ENCODE peak calls at places on chromosomes 16 and 17, in ten cellular contexts. P is MM.1S, B is neural progenitor cell, V is cardiac muscle cell, X is kidney, N is fibroblast of lung, O is OCI-LY7, K is IMR-90, R is astrocyte, H is tibial nerve. D is an unnamed sample.

GRCh38 chr17:42819939-42820535 is 4.0 kb downstream of the BECN1 start:
- DNase-seq in B (peak), R (no peak), P (peak), H (no peak), K (peak), O (peak), V (peak), X (no peak), N (peak), D (no peak)

GRCh38 chr17:65121916-65122821 is 15.0 kb upstream of the RGS9 start:
- DNase-seq in O (peak), V (no peak), H (no peak), B (no peak), N (no peak), R (no peak), X (no peak), K (no peak), P (peak), D (no peak)

GRCh38 chr17:2212328-2212981 is 91.1 kb downstream of the SMG6 start:
- DNase-seq in K (peak), R (peak), N (peak), V (peak), O (no peak), H (peak), P (no peak), X (no peak), B (no peak), D (peak)

GRCh38 chr16:68376590-68376989 is 65.8 kb downstream of the PRMT7 start:
- DNase-seq in N (no peak), H (no peak), O (no peak), V (no peak), P (no peak), B (no peak), R (no peak), X (peak), K (no peak), D (no peak)

GRCh38 chr16:65876200-65876498 is 490.3 kb upstream of the CDH5 start:
- DNase-seq in N (peak), B (no peak), P (no peak), H (no peak), O (no peak), K (peak), V (no peak), X (no peak), R (peak), D (no peak)

GRCh38 chr16:9123871-9124270 is 32.4 kb downstream of the HAPSTR1 start:
- DNase-seq in K (no peak), V (no peak), H (no peak), P (no peak), B (no peak), R (no peak), O (no peak), N (peak), X (peak), D (peak)

GRCh38 chr16:2469399-2470233 is 1.5 kb upstream of the NTN3 start:
- DNase-seq in B (no peak), P (no peak), X (no peak), R (no peak), V (no peak), N (no peak), O (peak), K (no peak), H (no peak), D (no peak)

GRCh38 chr17:79002291-79002690 is 7.3 kb downstream of the CANT1 start:
- DNase-seq in X (peak), N (no peak), B (no peak), O (no peak), H (no peak), K (no peak), R (no peak), V (no peak), P (no peak), D (no peak)

GRCh38 chr17:39702901-39703893 is 3.3 kb downstream of the ERBB2 start:
- DNase-seq in K (peak), B (peak), P (peak), N (no peak), O (peak), R (no peak), H (no peak), V (no peak), X (no peak), D (no peak)

GRCh38 chr17:205817-206216 is 24.4 kb upstream of the DOC2B start:
- DNase-seq in P (no peak), O (no peak), V (no peak), H (no peak), K (no peak), N (no peak), B (no peak), X (peak), R (no peak), D (no peak)

GRCh38 chr17:61689610-61690180 is 98.7 kb upstream of the NACA2 start:
- DNase-seq in N (peak), K (peak), R (peak), O (no peak), P (no peak), V (peak), H (no peak), X (no peak), B (no peak), D (no peak)

GRCh38 chr16:89471225-89471624 is 19.1 kb downstream of the ANKRD11 start:
- DNase-seq in B (no peak), H (no peak), V (peak), R (peak), X (no peak), O (no peak), P (no peak), K (peak), N (peak), D (no peak)

GRCh38 chr17:58755577-58756245 is at the start of gene PPM1E:
- DNase-seq in O (peak), X (peak), H (no peak), V (peak), N (peak), K (peak), R (peak), P (peak), B (peak), D (peak)

GRCh38 chr17:82097187-82097918 is 683 bp downstream of the FASN start:
- DNase-seq in K (peak), N (peak), B (peak), P (peak), V (peak), O (peak), X (peak), R (peak), H (no peak), D (no peak)

GRCh38 chr17:10114931-10115535 is 83.4 kb downstream of the GAS7 start:
- DNase-seq in O (peak), P (no peak), K (peak), H (peak), X (peak), B (no peak), V (peak), N (peak), R (peak), D (peak)

GRCh38 chr17:80716986-80717385 is 172.3 kb downstream of the RPTOR start:
- DNase-seq in K (peak), P (no peak), N (no peak), O (no peak), X (no peak), H (no peak), R (no peak), B (no peak), V (no peak), D (no peak)

GRCh38 chr16:68347605-68348004 is 36.8 kb downstream of the PRMT7 start:
- DNase-seq in O (no peak), N (no peak), B (no peak), K (no peak), V (no peak), X (peak), P (no peak), R (no peak), H (no peak), D (no peak)

GRCh38 chr16:66408181-66409048 is 18.7 kb upstream of the BEAN1 start:
- DNase-seq in R (peak), N (peak), V (peak), O (peak), H (no peak), P (peak), K (peak), B (no peak), X (no peak), D (no peak)

GRCh38 chr17:55458977-55459376 is 37.3 kb upstream of the MMD start:
- DNase-seq in H (no peak), N (peak), R (peak), P (no peak), O (no peak), X (no peak), K (peak), B (no peak), V (no peak), D (no peak)

GRCh38 chr17:15171433-15172047 is 93.6 kb downstream of the PMP22 start:
- DNase-seq in V (peak), O (peak), B (peak), R (peak), P (no peak), H (peak), K (peak), N (peak), X (peak), D (peak)
- TF ChIP-seq CTCF in V (peak), O (peak), B (peak), R (peak), P (peak), H (peak), K (peak), N (peak), X (peak), D (peak)

DNA sequence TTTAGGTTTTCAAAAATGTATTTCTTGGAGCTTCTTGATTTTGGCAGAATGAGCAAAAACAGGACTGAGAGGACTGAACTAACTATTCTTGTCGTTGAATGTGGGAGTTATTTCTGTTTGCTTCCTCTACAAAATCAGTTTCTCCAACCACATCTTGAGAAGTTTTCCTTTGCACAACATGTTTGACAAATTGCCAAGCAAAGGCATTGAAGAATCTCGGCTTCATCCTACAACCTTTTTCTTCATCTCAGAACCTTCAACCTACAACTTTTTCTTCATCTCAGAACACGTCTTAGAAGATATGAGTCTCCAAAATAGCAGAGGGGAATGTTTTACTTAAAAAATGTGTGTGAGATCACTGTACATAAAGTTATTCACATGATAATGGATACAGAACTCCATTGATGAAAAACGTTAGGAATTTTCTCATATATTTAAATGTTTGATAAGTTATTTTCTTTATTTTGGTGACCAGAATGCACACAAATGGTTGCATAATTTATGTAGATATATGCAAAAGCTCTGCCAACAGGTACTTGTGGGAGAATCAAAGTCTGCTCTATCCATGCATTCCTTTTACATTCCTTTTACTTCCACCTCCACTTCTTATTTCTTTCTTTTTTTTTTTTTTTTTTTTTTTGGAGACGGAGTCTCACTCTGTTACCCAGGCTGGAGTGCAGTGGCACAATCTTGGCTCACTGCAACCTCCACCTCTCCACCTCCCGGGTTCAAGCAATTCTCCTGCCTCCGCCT is 370.0 kb downstream of the KCNJ2 start:
- DNase-seq in P (no peak), H (no peak), O (no peak), B (no peak), V (peak), N (no peak), R (peak), X (no peak), K (no peak), D (no peak)
- TF ChIP-seq CTCF in P (no peak), H (no peak), O (no peak), B (no peak), V (no peak), N (no peak), R (no peak), X (no peak), K (no peak), D (no peak)

GRCh38 chr17:44354582-44355309 is 8.9 kb downstream of the FAM171A2 start:
- DNase-seq in B (peak), X (no peak), H (no peak), V (peak), N (no peak), R (no peak), O (peak), K (no peak), P (no peak), D (no peak)
- TF ChIP-seq CTCF in B (peak), X (peak), H (no peak), V (peak), N (no peak), R (no peak), O (peak), K (no peak), P (no peak), D (no peak)

GRCh38 chr17:57440522-57441269 is 184.4 kb downstream of the MSI2 start:
- DNase-seq in X (peak), H (peak), B (peak), V (peak), K (peak), O (peak), N (peak), R (peak), P (no peak), D (peak)
- TF ChIP-seq CTCF in X (peak), H (peak), B (peak), V (peak), K (peak), O (peak), N (peak), R (peak), P (no peak), D (peak)

GRCh38 chr16:25996052-25996451 is 304.3 kb downstream of the HS3ST4 start:
- DNase-seq in P (no peak), H (no peak), K (no peak), X (no peak), V (no peak), R (no peak), O (peak), B (no peak), N (no peak), D (no peak)
- TF ChIP-seq CTCF in P (no peak), H (no peak), K (no peak), X (no peak), V (no peak), R (no peak), O (peak), B (peak), N (no peak), D (no peak)

DNA sequence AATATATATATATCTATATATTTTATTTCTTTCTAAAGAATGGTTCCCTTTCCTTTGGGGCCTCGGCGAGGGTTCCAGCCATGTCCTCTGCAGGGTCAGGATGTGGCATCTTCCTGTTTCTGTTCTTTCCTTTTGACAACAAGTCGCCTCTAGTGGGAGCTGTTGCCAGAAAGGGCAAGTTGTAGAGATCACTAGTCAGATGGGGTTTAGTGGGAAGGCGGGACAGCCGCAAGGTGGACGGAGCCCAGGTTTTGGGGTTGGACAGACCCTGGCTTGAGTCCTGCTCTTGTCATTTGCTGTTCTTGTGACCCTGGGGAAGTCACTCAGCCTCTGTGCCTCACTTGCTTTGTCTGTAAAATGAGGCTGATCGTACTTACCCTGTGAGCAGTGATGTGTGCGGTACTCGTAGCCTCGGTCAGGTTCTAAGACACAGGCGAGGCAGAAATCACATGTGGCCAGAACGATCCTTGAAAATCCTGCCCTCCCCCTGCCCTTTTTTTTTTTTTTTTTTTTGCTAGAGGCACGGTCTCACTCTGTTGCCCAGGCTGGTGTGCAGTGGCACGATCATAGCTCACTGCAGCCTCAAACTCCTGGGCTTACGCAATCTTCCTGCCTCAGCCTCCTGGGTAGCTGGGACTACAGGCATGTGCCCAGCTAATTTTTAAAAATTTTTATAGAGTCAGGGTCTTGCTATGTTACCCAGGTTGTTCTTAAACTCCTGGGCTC is 80.1 kb downstream of the ABCC6 start:
- DNase-seq in V (no peak), N (no peak), H (no peak), R (no peak), K (no peak), B (peak), O (peak), X (peak), P (no peak), D (no peak)
- TF ChIP-seq CTCF in V (peak), N (peak), H (no peak), R (peak), K (peak), B (peak), O (peak), X (peak), P (peak), D (no peak)

DNA sequence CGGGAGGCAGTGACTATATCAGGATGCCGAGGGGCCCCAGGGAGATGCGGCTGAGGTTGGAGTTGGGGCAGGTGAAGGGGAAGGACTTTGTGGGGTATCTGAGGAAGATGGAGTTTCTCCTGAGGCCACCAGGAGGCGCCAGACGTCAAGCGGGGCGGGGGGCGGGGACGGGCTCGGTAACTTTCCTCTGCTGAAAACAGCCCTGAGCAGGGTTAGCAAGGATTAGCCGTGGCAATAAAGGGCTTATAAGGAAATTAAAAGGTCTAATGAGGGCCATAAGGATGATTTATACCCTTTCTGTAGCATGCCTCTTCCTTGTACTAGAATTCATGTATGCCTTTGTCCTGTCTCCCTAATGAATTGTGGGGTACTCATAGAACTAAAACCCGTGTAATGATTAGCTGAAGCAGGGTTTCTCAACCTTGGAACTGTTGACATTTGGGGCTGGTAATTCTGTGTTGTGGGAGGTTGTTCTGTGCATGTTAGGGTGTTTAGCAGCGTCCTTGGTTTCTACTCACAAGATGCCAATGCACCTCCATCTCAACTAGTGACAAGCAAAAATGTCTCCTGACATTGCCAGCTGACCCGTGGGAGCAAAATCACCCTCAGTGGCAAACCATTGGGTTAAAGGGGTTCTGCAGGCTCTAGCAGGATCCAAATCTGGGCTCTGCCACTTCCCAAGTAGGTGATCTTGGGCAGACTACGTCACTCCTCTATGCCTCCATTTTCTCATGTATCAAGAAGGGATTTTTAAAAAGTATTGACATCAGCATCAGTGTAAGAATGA is 74.8 kb upstream of the GRIN2A start:
- DNase-seq in N (peak), P (peak), H (no peak), B (peak), X (no peak), V (peak), O (peak), R (no peak), K (no peak), D (no peak)
- TF ChIP-seq CTCF in N (peak), P (peak), H (peak), B (peak), X (peak), V (peak), O (peak), R (peak), K (peak), D (peak)

DNA sequence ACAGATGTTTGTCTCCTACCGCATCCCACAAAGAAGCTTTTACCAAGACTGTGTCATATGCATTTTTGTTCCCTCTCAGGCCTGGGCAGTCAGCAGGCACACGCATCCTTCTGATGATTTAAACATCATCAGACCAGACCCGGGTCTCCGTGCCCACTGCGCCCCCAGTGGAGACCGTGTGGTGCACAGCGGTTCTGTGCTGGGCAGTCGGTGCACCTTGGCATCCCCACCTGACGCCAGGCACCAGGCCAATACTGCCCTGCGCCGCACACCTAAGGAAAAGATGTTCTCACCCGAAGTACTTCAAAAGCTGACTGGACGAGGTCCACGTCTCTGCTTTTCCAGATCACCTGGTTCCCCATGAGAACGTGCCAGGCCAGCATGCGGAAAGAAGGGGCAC is 10.6 kb upstream of the PLD6 start:
- DNase-seq in X (no peak), P (no peak), R (no peak), K (no peak), O (peak), B (no peak), H (no peak), V (no peak), N (no peak), D (no peak)
- TF ChIP-seq CTCF in X (no peak), P (no peak), R (no peak), K (no peak), O (peak), B (no peak), H (no peak), V (no peak), N (no peak), D (no peak)